ENCODE peak calls at places on chromosomes 6 and 20, in seven cellular contexts. S is HepG2; V is AG04450; Z is CD8-positive, alpha-beta T cell; L is A549; I is neural progenitor cell; J is WERI-Rb-1. U is an unnamed sample.

GRCh38 chr6:12324096-12324495 is 33.9 kb downstream of the EDN1 start:
- DNase-seq in J (no peak), L (peak), Z (no peak), V (no peak), S (peak), I (no peak), U (peak)

GRCh38 chr6:126662966-126663365 is 323.1 kb downstream of the CENPW start:
- DNase-seq in L (no peak), J (no peak), V (no peak), S (no peak), I (no peak), Z (no peak), U (no peak)

GRCh38 chr6:157885211-157885788 is 62.3 kb downstream of the SNX9 start:
- DNase-seq in Z (peak), L (no peak), I (no peak), J (no peak), V (no peak), S (no peak), U (no peak)

GRCh38 chr6:170522565-170523183 is 30.4 kb downstream of the PSMB1 start:
- DNase-seq in V (no peak), Z (no peak), J (peak), I (peak), S (no peak), L (peak), U (no peak)

GRCh38 chr20:10524034-10524476 is 89.0 kb downstream of the SLX4IP start:
- DNase-seq in I (peak), Z (no peak), L (no peak), J (no peak), V (no peak), S (no peak), U (peak)

GRCh38 chr6:36805917-36806316 is 33.3 kb downstream of the CPNE5 start:
- DNase-seq in S (no peak), I (peak), J (peak), L (no peak), V (no peak), Z (no peak), U (no peak)

GRCh38 chr6:166656269-166657206 is 29.5 kb upstream of the RPS6KA2 start:
- DNase-seq in V (no peak), S (peak), J (no peak), L (no peak), Z (no peak), I (peak), U (no peak)

GRCh38 chr6:111274593-111275217 is 187.4 kb downstream of the SLC16A10 start:
- DNase-seq in V (no peak), I (no peak), S (no peak), L (peak), J (no peak), Z (no peak), U (no peak)

GRCh38 chr6:90121982-90122381 is 174.7 kb downstream of the BACH2 start:
- DNase-seq in I (no peak), V (no peak), S (no peak), Z (no peak), L (no peak), J (no peak), U (no peak)

GRCh38 chr20:11499235-11499634 is 418.5 kb upstream of the BTBD3 start:
- DNase-seq in I (no peak), V (no peak), J (no peak), Z (no peak), S (no peak), L (no peak), U (no peak)

GRCh38 chr6:56437171-56437900 is 190.0 kb upstream of the COL21A1 start:
- DNase-seq in J (no peak), Z (no peak), V (no peak), I (no peak), L (no peak), S (no peak), U (no peak)

GRCh38 chr6:122790740-122791679 is 2.0 kb downstream of the SMPDL3A start:
- DNase-seq in Z (no peak), S (peak), V (no peak), I (no peak), L (no peak), J (no peak), U (no peak)

GRCh38 chr6:83126223-83126622 is 58.8 kb downstream of the DOP1A start:
- DNase-seq in I (no peak), L (no peak), Z (no peak), S (no peak), V (no peak), J (no peak), U (no peak)

GRCh38 chr6:6890400-6890858 is 217.3 kb upstream of the RREB1 start:
- DNase-seq in Z (no peak), J (peak), I (peak), L (no peak), V (no peak), S (no peak), U (peak)

GRCh38 chr6:131894735-131895424 is 56.3 kb downstream of the CCN2 start:
- DNase-seq in Z (no peak), L (no peak), J (no peak), V (no peak), I (no peak), S (peak), U (no peak)

GRCh38 chr6:170028629-170029345 is 262.1 kb downstream of the DLL1 start:
- DNase-seq in L (no peak), J (no peak), V (no peak), S (no peak), Z (no peak), I (no peak), U (no peak)

GRCh38 chr6:142302427-142303190 is 802 bp downstream of the ADGRG6 start:
- DNase-seq in I (no peak), V (no peak), L (peak), S (peak), J (no peak), Z (no peak), U (no peak)
- H3K27ac ChIP-seq in I (no peak), V (no peak), L (peak), S (peak), J (no peak), Z (no peak), U (no peak)

GRCh38 chr20:1735417-1736089 is 78.0 kb upstream of the SIRPG start:
- DNase-seq in J (no peak), L (no peak), I (no peak), Z (no peak), V (no peak), S (no peak), U (no peak)

GRCh38 chr20:1737134-1737533 is 79.6 kb upstream of the SIRPG start:
- DNase-seq in J (no peak), I (no peak), L (no peak), V (no peak), S (no peak), Z (no peak), U (no peak)

DNA sequence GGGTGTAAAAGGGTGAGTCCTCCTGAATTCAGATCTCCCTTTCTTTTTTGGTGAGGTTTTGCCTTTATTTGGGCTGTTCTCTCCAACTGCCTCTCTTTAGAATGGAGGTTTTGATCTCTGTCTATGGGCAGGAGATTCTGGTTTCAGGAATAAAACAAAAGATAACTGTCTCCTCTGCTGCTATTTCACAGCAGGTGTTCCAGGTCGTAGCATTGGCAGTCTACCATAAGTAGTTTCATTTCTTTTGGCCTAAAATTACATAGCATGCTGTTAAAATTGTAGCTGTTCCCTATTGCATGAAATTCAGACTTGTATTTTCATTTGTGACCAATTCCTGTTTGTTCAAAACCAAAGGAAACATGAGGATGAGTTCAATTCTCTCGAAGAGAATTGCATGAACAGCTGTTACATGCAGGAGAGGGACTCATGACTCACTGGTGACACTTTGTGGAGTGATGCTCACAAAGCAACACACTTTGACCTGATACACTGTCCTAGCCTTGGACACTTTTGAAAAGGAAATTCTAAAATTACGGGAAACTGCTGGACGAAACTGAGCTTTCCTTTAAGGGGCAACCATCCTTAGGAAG is 76.8 kb upstream of the SIRPG start:
- DNase-seq in L (peak), S (peak), Z (no peak), V (no peak), J (no peak), I (no peak), U (peak)
- TF ChIP-seq CTCF in L (peak), S (peak), Z (peak), V (no peak), J (peak), I (peak), U (no peak)

GRCh38 chr6:34664270-34664971 is 32.1 kb downstream of the ILRUN start:
- DNase-seq in S (peak), Z (no peak), L (peak), J (no peak), V (no peak), I (no peak), U (peak)

GRCh38 chr6:34663887-34664269 is 32.7 kb downstream of the ILRUN start:
- DNase-seq in V (no peak), L (peak), J (no peak), S (no peak), I (no peak), Z (no peak), U (peak)

GRCh38 chr6:34667481-34668238 is 28.9 kb downstream of the ILRUN start:
- DNase-seq in J (no peak), S (peak), I (no peak), Z (no peak), L (no peak), V (no peak), U (no peak)

GRCh38 chr6:34663371-34663770 is 33.2 kb downstream of the ILRUN start:
- DNase-seq in V (no peak), J (no peak), S (no peak), I (no peak), L (no peak), Z (no peak), U (no peak)

DNA sequence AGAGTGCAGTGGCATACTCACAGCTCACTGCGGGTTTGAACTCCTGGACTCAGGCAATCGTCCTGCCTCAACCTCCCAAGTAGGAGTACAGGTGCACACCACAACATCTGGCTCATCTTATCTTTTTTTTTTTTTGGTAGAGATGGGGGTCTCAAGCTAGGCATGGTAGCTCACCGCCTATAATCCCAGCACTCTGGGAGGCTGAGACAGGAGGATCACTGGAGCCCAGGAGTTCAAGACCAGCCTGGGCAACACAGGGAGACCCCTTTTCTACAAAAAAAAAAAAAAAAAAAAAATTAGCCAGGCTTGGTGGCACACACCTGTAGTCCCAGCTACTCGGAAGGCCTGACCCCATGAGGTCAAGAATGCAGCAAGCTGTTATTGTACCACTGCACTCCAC is 31.5 kb downstream of the ILRUN start:
- DNase-seq in L (no peak), S (no peak), Z (no peak), V (no peak), I (no peak), J (no peak), U (no peak)
- H3K27ac ChIP-seq in L (peak), S (peak), Z (no peak), V (peak), I (no peak), J (no peak), U (peak)

GRCh38 chr6:50271266-50271665 is 221.5 kb upstream of the DEFB112 start:
- DNase-seq in J (no peak), I (no peak), Z (no peak), S (no peak), V (no peak), L (no peak), U (peak)
- TF ChIP-seq CTCF in J (no peak), I (no peak), Z (no peak), S (no peak), V (no peak), L (no peak), U (no peak)

GRCh38 chr6:119137194-119138072 is 59.0 kb upstream of the FAM184A start:
- DNase-seq in J (no peak), I (no peak), L (no peak), V (no peak), S (no peak), Z (no peak), U (peak)
- H3K27ac ChIP-seq in J (no peak), I (no peak), L (no peak), V (no peak), S (no peak), Z (no peak), U (no peak)